ENCODE peak calls at places on chromosomes 16 and 17, in five cellular contexts. S is heart left ventricle, N is adrenal gland, O is A549, Q is sigmoid colon. E is an unnamed sample. For H3K4me1, the result is how much of the 10 kb centered on the place peaks cover.

GRCh38 chr16:46690281-46691178 is 1.1 kb downstream of the ORC6 start:
- DNase-seq in Q (no peak), S (no peak), N (no peak), O (no peak), E (no peak)

GRCh38 chr17:29699283-29699682 is 76.6 kb upstream of the CORO6 start:
- DNase-seq in N (no peak), S (no peak), O (no peak), Q (no peak), E (peak)

GRCh38 chr17:63446981-63447687 is 1.0 kb upstream of the CYB561 start:
- DNase-seq in O (no peak), N (no peak), S (no peak), Q (no peak), E (peak)

GRCh38 chr16:2663553-2664521 is 18.5 kb upstream of the KCTD5 start:
- DNase-seq in Q (no peak), S (no peak), N (no peak), O (no peak), E (no peak)

GRCh38 chr16:88995746-88996535 is 18.9 kb upstream of the CBFA2T3 start:
- DNase-seq in O (no peak), N (no peak), Q (no peak), S (no peak), E (no peak)

GRCh38 chr17:40320771-40321501 is 12.0 kb downstream of the RARA start:
- DNase-seq in S (no peak), Q (peak), O (no peak), N (peak), E (peak)

GRCh38 chr17:55794681-55795080 is 43.8 kb downstream of the PCTP start:
- DNase-seq in S (no peak), N (no peak), O (no peak), Q (no peak), E (no peak)

GRCh38 chr17:78865682-78866390 is 25.2 kb upstream of the USP36 start:
- DNase-seq in O (peak), N (peak), Q (peak), S (peak), E (peak)

GRCh38 chr16:87326151-87326571 is 9.0 kb upstream of the C16orf95 start:
- DNase-seq in O (no peak), Q (no peak), S (peak), N (no peak), E (no peak)

GRCh38 chr17:74113326-74113725 is 90.2 kb upstream of the RPL38 start:
- DNase-seq in O (no peak), Q (no peak), N (no peak), S (no peak), E (no peak)

GRCh38 chr16:55261301-55261700 is 62.7 kb upstream of the IRX6 start:
- DNase-seq in N (no peak), Q (no peak), O (no peak), S (no peak), E (no peak)

GRCh38 chr16:4859900-4860255 is 12.6 kb downstream of the UBN1 start:
- DNase-seq in N (no peak), S (no peak), O (no peak), Q (no peak), E (no peak)

DNA sequence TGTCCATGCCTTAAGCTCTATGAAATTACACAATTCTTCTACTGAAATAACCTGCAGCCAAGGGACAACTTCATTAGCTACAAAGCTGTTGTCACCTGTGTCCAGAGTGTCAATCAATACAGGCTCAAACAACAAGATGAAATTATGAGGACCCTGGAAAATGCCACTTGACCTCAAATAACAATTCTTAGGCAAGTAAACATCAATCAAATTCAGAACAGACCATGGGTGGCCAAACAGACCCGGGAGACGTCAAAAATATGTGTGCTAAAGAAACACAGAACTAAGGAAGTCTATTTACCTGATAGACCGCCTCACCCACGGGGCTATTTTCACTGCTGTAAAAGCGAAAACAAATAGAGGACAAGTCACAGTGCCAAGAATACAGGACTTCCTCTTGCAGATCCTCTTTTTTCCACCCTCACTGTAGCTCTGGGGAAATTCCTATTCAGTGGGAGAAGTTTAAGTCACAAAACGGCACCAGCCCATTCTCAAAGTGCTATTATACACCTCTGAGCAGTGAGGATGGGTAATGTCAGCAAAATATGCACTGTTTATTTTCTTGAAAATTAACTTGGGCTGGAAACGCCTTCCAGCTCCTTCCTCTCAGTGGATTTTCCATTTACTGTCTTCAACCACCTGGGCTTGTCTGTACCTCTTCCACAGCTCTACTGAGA is 2.7 kb downstream of the LITAF start:
- DNase-seq in O (peak), S (no peak), Q (no peak), N (no peak), E (peak)
- TF ChIP-seq POLR2A in O (no peak), S (no peak), Q (no peak), N (no peak), E (peak)

GRCh38 chr17:80413771-80414507 is 1.0 kb upstream of the ENDOV start:
- DNase-seq in N (no peak), Q (no peak), O (no peak), S (no peak), E (no peak)

GRCh38 chr17:80415626-80416042 is 667 bp downstream of the ENDOV start:
- DNase-seq in N (no peak), S (no peak), O (no peak), Q (no peak), E (no peak)

GRCh38 chr17:80414508-80414802 is 512 bp upstream of the ENDOV start:
- DNase-seq in S (no peak), O (peak), N (no peak), Q (no peak), E (no peak)

GRCh38 chr17:80416260-80416939 is 1.4 kb downstream of the ENDOV start:
- DNase-seq in S (no peak), N (no peak), Q (no peak), O (no peak), E (no peak)

DNA sequence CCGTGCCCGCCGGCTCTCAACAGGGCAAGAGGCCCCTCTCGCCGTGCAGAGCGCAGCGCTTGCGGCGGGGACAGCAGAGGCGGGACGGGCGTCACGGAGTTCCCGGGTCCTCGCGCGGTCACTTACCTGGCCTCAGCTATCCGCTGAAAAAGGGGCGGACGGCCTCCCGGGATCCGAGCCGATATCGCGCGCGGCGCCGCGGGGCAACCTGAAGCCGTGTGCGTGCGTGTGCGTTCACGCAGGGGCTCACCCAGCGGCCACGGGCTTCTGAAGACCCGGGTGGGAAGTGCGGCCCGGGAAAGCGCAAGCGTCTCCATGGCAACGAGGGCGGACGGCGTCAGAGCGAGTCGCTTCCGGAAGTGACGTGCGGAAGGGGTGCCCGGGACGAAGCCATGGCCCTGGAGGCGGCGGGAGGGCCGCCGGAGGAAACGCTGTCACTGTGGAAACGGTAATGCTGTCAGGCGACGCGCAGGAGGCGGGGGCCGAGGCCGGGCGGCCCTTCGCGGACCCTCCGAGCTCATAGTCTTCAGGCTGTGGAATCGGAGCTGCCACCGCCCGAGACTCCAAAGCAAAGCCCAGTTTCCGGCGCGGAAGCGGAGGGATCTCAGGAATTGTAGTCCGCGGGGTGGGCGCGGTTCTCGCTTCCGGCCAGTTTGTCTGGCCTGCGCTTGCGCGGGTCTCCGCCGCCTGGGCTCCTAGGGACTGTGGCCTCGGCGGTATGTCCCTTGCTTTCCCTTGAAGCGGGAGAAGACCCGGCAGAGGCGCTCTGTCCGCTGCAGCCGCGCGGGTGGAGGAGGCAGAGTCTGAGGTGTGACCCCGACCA is at the start of gene ENDOV:
- DNase-seq in S (peak), O (peak), N (peak), Q (peak), E (peak)
- H3K4me1 ChIP-seq in S (under half), O (under half), N (under half), Q (under half), E (under half)

GRCh38 chr16:77112701-77113100 is 78.3 kb upstream of the MON1B start:
- DNase-seq in S (no peak), O (no peak), N (no peak), Q (no peak), E (no peak)
- TF ChIP-seq CTCF in S (no peak), O (no peak), N (no peak), Q (no peak), E (no peak)

DNA sequence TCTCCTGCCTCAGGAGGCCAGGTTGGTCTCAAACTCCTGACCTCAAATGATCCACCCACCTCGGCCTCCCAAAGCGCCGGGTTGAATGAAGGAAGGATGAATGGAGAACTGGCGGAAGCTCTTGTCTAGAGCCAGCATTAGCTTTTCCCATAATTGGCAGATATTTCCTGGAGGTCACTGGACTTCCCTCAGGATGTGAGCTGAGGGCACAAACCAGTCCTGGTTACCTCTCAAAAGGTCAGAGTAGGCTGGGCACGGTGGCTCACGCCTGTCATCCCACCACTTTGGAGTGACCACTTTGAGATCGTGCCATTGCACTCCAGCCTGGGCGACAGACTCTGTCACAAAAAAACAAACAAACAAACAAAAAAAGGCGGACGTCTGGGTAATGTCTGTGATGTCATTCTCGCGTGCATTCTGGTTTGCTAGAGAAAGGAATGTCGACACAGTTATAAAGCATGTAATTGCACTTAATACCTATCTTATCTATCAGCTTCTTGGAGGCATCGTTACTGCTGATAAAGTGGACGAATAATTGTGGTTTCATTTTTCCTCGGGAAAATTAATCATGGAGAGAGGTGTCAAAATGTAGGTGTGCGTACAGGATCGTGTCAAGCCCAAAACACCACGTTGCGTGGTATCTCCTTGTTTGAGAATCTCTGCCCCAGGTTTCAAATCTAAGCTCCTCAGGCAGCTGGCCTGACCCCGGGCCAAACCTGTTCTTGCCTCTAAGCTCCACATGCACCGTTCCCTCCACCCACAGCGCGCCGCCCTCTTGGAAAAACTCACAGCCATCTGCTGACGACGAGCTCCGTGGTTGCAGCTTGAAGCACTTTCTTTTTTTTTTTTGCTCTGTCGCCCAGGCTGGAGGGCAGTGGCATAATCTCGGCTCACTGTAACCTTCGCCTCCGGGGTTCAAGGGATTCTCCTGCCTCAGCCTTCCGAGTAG is 6.4 kb upstream of the CRK start:
- DNase-seq in S (no peak), N (no peak), Q (no peak), O (no peak), E (no peak)
- TF ChIP-seq POLR2A in S (no peak), N (no peak), Q (no peak), O (no peak), E (no peak)

GRCh38 chr17:80561541-80562114 is 17.0 kb downstream of the RPTOR start:
- DNase-seq in Q (peak), N (no peak), S (no peak), O (no peak), E (no peak)
- H3K4me1 ChIP-seq in Q (under half), N (under half), S (under half), O (under half), E (under half)

GRCh38 chr17:2412561-2413021 is 11.7 kb upstream of the MNT start:
- DNase-seq in Q (peak), O (no peak), N (peak), S (no peak), E (no peak)
- TF ChIP-seq CTCF in Q (no peak), O (peak), N (peak), S (no peak), E (no peak)